ENCODE peak calls at places on chromosomes 5 and 9, in ten cellular contexts. C is 8988T, A is GM03348, W is B cell, O is NCI-H1105 treated with DMSO at 0.1 percent for 48 hours, X is body of pancreas, L is NCI-H748 treated with DMSO at 0.1 percent for 48 hours, E is AG08396, B is fibroblast of the conjunctiva, Q is GM04504. G is an unnamed sample.

GRCh38 chr9:4167040-4167671 is 132.7 kb downstream of the GLIS3 start:
- DNase-seq in C (no peak), A (peak), W (no peak), O (no peak), X (no peak), L (no peak), E (no peak), B (peak), Q (no peak), G (no peak)

GRCh38 chr5:7756453-7756852 is 94.5 kb downstream of the CFAP90 start:
- DNase-seq in C (no peak), A (no peak), W (no peak), O (no peak), X (no peak), L (no peak), E (no peak), B (no peak), Q (no peak), G (no peak)

GRCh38 chr5:1040571-1040970 is 32.0 kb downstream of the NKD2 start:
- DNase-seq in C (peak), A (no peak), W (no peak), O (no peak), X (peak), L (no peak), E (no peak), B (no peak), Q (no peak), G (no peak)

GRCh38 chr5:73861313-73861978 is 235.4 kb downstream of the ARHGEF28 start:
- DNase-seq in C (no peak), A (peak), W (no peak), O (no peak), X (no peak), L (no peak), E (no peak), B (no peak), Q (no peak), G (no peak)

GRCh38 chr9:89844535-89844934 is 239.7 kb downstream of the GADD45G start:
- DNase-seq in C (no peak), A (no peak), W (no peak), O (no peak), X (no peak), L (peak), E (no peak), B (no peak), Q (no peak), G (peak)

GRCh38 chr9:97848237-97848581 is 4.8 kb upstream of the FOXE1 start:
- DNase-seq in C (no peak), A (no peak), W (no peak), O (peak), X (no peak), L (no peak), E (peak), B (no peak), Q (no peak), G (no peak)

GRCh38 chr9:107049046-107049824 is 186.3 kb downstream of the ZNF462 start:
- DNase-seq in C (no peak), A (no peak), W (no peak), O (no peak), X (no peak), L (no peak), E (no peak), B (no peak), Q (no peak), G (no peak)

GRCh38 chr9:106954562-106954961 is 91.6 kb downstream of the ZNF462 start:
- DNase-seq in C (no peak), A (no peak), W (no peak), O (no peak), X (no peak), L (no peak), E (no peak), B (no peak), Q (no peak), G (no peak)

GRCh38 chr9:91195372-91196012 is 166.2 kb downstream of the AUH start:
- DNase-seq in C (no peak), A (no peak), W (no peak), O (no peak), X (no peak), L (no peak), E (no peak), B (no peak), Q (no peak), G (no peak)

GRCh38 chr5:107217721-107218130 is 453.0 kb downstream of the EFNA5 start:
- DNase-seq in C (no peak), A (no peak), W (no peak), O (no peak), X (no peak), L (no peak), E (no peak), B (no peak), Q (no peak), G (no peak)

GRCh38 chr5:103291606-103292005 is 33.0 kb downstream of the MACIR start:
- DNase-seq in C (no peak), A (no peak), W (no peak), O (no peak), X (no peak), L (no peak), E (no peak), B (no peak), Q (no peak), G (no peak)

GRCh38 chr5:113176734-113177133 is 200.1 kb downstream of the DCP2 start:
- DNase-seq in C (no peak), A (no peak), W (no peak), O (no peak), X (no peak), L (no peak), E (no peak), B (no peak), Q (no peak), G (no peak)

GRCh38 chr9:63859475-63860215 is 1425.4 kb downstream of the FOXD4L5 start:
- DNase-seq in C (no peak), A (no peak), W (no peak), O (no peak), X (peak), L (no peak), E (no peak), B (no peak), Q (no peak), G (no peak)

GRCh38 chr5:68087866-68088265 is 127.7 kb upstream of the PIK3R1 start:
- DNase-seq in C (no peak), A (no peak), W (no peak), O (no peak), X (peak), L (no peak), E (no peak), B (peak), Q (no peak), G (peak)

GRCh38 chr5:159515197-159515596 is 184.9 kb upstream of the IL12B start:
- DNase-seq in C (no peak), A (no peak), W (no peak), O (no peak), X (no peak), L (no peak), E (no peak), B (no peak), Q (no peak), G (no peak)

GRCh38 chr5:98786178-98786853 is 12.9 kb downstream of the RGMB start:
- DNase-seq in C (no peak), A (no peak), W (no peak), O (no peak), X (no peak), L (no peak), E (no peak), B (no peak), Q (no peak), G (no peak)

GRCh38 chr5:122310886-122311285 is 1.2 kb upstream of the SNCAIP start:
- DNase-seq in C (no peak), A (peak), W (no peak), O (no peak), X (no peak), L (no peak), E (no peak), B (no peak), Q (no peak), G (no peak)

GRCh38 chr9:135040892-135041291 is 46.6 kb upstream of the OLFM1 start:
- DNase-seq in C (no peak), A (no peak), W (no peak), O (no peak), X (no peak), L (no peak), E (no peak), B (no peak), Q (no peak), G (peak)

GRCh38 chr9:109258619-109259321 is 62.1 kb downstream of the EPB41L4B start:
- DNase-seq in C (no peak), A (no peak), W (no peak), O (peak), X (peak), L (no peak), E (no peak), B (no peak), Q (no peak), G (no peak)

GRCh38 chr9:107739601-107740082 is 250.1 kb upstream of the KLF4 start:
- DNase-seq in C (no peak), A (peak), W (no peak), O (peak), X (peak), L (no peak), E (no peak), B (peak), Q (no peak), G (peak)

GRCh38 chr5:10831416-10831815 is 70.4 kb upstream of the DAP start:
- DNase-seq in C (no peak), A (peak), W (no peak), O (no peak), X (no peak), L (no peak), E (peak), B (peak), Q (peak), G (no peak)

GRCh38 chr5:40991168-40991980 is 79.8 kb downstream of the MROH2B start:
- DNase-seq in C (no peak), A (no peak), W (no peak), O (no peak), X (peak), L (no peak), E (peak), B (peak), Q (no peak), G (peak)

GRCh38 chr5:149205625-149206523 is 64.6 kb downstream of the ABLIM3 start:
- DNase-seq in C (no peak), A (no peak), W (no peak), O (no peak), X (peak), L (no peak), E (peak), B (peak), Q (no peak), G (no peak)

GRCh38 chr5:83564069-83564749 is 92.7 kb downstream of the VCAN start:
- DNase-seq in C (no peak), A (peak), W (no peak), O (peak), X (no peak), L (peak), E (no peak), B (no peak), Q (no peak), G (no peak)

GRCh38 chr9:117826837-117827236 is 122.6 kb downstream of the TLR4 start:
- DNase-seq in C (no peak), A (no peak), W (no peak), O (no peak), X (no peak), L (no peak), E (no peak), B (no peak), Q (no peak), G (no peak)

GRCh38 chr5:40828690-40829661 is 6.0 kb downstream of the RPL37 start:
- DNase-seq in C (no peak), A (no peak), W (no peak), O (no peak), X (no peak), L (no peak), E (no peak), B (no peak), Q (no peak), G (no peak)

GRCh38 chr9:93134740-93135444 is 841 bp upstream of the NINJ1 start:
- DNase-seq in C (no peak), A (no peak), W (no peak), O (no peak), X (no peak), L (no peak), E (no peak), B (no peak), Q (no peak), G (no peak)

GRCh38 chr9:117029341-117029740 is 342.2 kb downstream of the TRIM32 start:
- DNase-seq in C (no peak), A (no peak), W (no peak), O (no peak), X (no peak), L (no peak), E (no peak), B (no peak), Q (no peak), G (no peak)

GRCh38 chr9:78713746-78714405 is 417.0 kb downstream of the PSAT1 start:
- DNase-seq in C (no peak), A (peak), W (no peak), O (no peak), X (no peak), L (no peak), E (no peak), B (no peak), Q (peak), G (no peak)

GRCh38 chr9:107465467-107466451 is 23.8 kb downstream of the KLF4 start:
- DNase-seq in C (peak), A (peak), W (no peak), O (no peak), X (peak), L (no peak), E (peak), B (no peak), Q (no peak), G (peak)

GRCh38 chr9:129402341-129402739 is 218.6 kb downstream of the C9orf50 start:
- DNase-seq in C (no peak), A (no peak), W (no peak), O (no peak), X (no peak), L (no peak), E (peak), B (no peak), Q (no peak), G (no peak)

GRCh38 chr5:125595095-125595494 is 828.1 kb upstream of the GRAMD2B start:
- DNase-seq in C (no peak), A (no peak), W (no peak), O (no peak), X (peak), L (no peak), E (peak), B (no peak), Q (peak), G (peak)

G was measured in stomach.